ENCODE peak calls at places on chromosomes 11 and 22, in four cellular contexts. R is IMR-90, G is GM12878, J is endothelial cell of umbilical vein. H is an unnamed sample.

GRCh38 chr11:2862395-2862949 is 23.1 kb downstream of the CDKN1C start:
- DNase-seq in R (no peak), G (no peak), J (no peak), H (no peak)

GRCh38 chr11:76700177-76701100 is 29.9 kb upstream of the LRRC32 start:
- DNase-seq in R (peak), G (no peak), J (peak), H (peak)

GRCh38 chr11:47552581-47553416 is at the start of gene CELF1:
- DNase-seq in R (peak), G (peak), J (peak), H (peak)

GRCh38 chr11:45517171-45517770 is 148.2 kb downstream of the CHST1 start:
- DNase-seq in R (no peak), G (no peak), J (no peak), H (no peak)

GRCh38 chr11:12199231-12199948 is 89.0 kb downstream of the MICAL2 start:
- DNase-seq in R (no peak), G (no peak), J (peak), H (peak)

GRCh38 chr22:23251445-23252093 is 71.3 kb downstream of the BCR start:
- DNase-seq in R (peak), G (no peak), J (no peak), H (peak)

GRCh38 chr11:64132388-64132771 is 33.5 kb downstream of the MACROD1 start:
- DNase-seq in R (no peak), G (no peak), J (no peak), H (no peak)

GRCh38 chr11:44630511-44631210 is 65.2 kb downstream of the CD82 start:
- DNase-seq in R (no peak), G (no peak), J (no peak), H (no peak)

GRCh38 chr11:68780829-68781228 is 29.5 kb upstream of the TESMIN start:
- DNase-seq in R (no peak), G (no peak), J (peak), H (peak)

GRCh38 chr11:65571420-65571819 is 918 bp upstream of the FAM89B start:
- DNase-seq in R (no peak), G (no peak), J (no peak), H (no peak)

GRCh38 chr11:134939046-134939445 is 527.0 kb upstream of the B3GAT1 start:
- DNase-seq in R (no peak), G (no peak), J (peak), H (no peak)

GRCh38 chr22:30116362-30117117 is 36.3 kb downstream of the HORMAD2 start:
- DNase-seq in R (peak), G (no peak), J (no peak), H (no peak)

GRCh38 chr11:16606784-16607674 is 131.4 kb upstream of the C11orf58 start:
- DNase-seq in R (peak), G (no peak), J (no peak), H (peak)

GRCh38 chr22:39388261-39389011 is 11.1 kb upstream of the TAB1 start:
- DNase-seq in R (peak), G (no peak), J (peak), H (peak)

GRCh38 chr11:65067446-65067845 is 9.1 kb upstream of the NAALADL1 start:
- DNase-seq in R (no peak), G (no peak), J (no peak), H (no peak)

GRCh38 chr11:123231263-123231662 is 36.2 kb upstream of the CLMP start:
- DNase-seq in R (peak), G (no peak), J (no peak), H (no peak)

GRCh38 chr22:19179472-19180048 is 1.0 kb upstream of the SLC25A1 start:
- DNase-seq in R (peak), G (peak), J (peak), H (peak)

DNA sequence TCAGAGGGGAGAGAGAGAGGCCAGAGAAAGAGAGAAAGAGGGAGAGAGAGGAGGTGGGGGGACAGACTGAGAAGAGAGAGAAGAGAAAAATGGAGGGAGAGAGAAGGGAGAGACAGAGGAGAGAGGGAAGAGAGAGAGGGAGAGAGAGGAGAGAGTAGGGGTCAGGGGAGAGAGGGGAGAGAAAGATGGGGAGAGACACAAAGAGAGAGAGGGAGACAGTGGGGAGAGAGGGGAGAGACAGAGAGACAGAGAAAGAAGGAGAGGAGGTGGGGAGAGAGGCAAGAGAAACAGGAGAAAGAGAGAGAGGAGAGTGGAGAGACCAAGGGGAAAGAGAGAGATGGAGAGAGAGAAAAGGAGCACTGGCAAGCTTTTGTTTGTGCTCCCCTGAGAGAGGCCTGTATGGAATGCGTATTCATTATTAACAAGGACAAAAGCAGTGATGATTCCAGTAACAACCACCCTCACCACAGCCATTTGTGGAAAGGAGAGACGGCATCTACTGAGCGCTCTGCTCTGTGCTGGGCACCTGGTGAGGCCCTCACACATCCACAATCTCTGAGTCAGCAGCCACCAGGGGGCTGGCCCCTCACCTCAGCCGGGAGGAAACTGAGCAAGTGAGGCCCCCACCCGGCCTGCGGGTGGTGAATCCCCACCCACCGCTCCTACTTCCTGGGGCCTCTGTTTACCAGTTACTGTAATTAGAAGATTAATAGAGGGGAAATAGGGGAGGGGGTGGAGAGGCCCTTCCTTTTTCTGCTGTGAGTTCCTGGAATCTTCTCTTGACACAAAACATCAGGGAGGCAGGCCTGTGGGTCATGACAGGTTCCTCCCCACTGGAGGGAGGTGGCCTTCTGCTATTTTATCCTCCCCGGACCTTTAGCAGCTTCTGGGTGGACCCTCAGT is 14.7 kb upstream of the MIAT start:
- DNase-seq in R (no peak), G (no peak), J (no peak), H (peak)
- H3K4me2 ChIP-seq in R (no peak), G (peak), J (no peak), H (peak)

GRCh38 chr11:79471071-79471470 is 30.2 kb upstream of the TENM4 start:
- DNase-seq in R (no peak), G (no peak), J (no peak), H (no peak)

DNA sequence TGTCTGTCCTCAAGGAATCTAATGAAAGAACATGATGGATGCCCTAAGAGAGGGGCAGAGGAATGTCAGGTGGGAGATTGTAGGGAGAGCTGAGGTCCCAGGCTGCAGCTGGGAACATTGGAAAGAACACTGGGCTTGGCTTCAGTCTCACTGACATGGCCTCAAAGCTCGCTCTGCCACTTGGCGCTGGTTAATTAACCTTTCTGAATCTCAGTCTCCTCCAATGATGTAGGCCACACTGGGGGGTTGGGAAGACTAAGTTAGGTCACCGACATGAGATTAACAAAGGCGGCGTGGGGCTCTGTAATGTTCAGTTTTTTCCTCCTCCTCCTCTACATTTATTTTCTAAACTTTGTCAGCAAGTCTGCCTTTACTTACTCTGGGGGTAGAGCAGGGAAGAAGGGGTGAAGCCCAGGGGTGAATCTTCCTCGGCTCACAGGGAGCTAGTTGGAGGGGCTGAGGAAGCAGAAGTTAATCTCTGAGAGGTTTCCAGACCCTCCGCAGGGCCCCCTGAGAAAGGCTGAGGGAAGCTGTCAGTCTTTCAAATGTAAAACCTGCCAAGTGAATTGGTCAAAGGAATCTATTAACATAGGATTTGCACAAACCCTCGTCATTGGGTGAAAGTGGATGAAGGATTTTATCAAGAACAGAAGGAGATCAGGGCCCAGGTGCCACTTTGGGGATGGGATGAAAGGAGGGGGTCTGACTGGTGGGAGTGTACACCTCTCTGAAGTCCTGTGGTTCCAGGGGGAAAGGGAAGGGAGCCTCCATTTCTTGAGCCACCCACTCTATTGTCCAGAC is 32.1 kb upstream of the TENM4 start:
- DNase-seq in R (no peak), G (no peak), J (no peak), H (no peak)
- TF ChIP-seq FOS in R (no peak), G (no peak), J (no peak), H (no peak)

GRCh38 chr11:126007263-126007662 is 55.4 kb downstream of the CDON start:
- DNase-seq in R (peak), G (no peak), J (peak), H (peak)
- H3K4me2 ChIP-seq in R (no peak), G (no peak), J (no peak), H (no peak)

DNA sequence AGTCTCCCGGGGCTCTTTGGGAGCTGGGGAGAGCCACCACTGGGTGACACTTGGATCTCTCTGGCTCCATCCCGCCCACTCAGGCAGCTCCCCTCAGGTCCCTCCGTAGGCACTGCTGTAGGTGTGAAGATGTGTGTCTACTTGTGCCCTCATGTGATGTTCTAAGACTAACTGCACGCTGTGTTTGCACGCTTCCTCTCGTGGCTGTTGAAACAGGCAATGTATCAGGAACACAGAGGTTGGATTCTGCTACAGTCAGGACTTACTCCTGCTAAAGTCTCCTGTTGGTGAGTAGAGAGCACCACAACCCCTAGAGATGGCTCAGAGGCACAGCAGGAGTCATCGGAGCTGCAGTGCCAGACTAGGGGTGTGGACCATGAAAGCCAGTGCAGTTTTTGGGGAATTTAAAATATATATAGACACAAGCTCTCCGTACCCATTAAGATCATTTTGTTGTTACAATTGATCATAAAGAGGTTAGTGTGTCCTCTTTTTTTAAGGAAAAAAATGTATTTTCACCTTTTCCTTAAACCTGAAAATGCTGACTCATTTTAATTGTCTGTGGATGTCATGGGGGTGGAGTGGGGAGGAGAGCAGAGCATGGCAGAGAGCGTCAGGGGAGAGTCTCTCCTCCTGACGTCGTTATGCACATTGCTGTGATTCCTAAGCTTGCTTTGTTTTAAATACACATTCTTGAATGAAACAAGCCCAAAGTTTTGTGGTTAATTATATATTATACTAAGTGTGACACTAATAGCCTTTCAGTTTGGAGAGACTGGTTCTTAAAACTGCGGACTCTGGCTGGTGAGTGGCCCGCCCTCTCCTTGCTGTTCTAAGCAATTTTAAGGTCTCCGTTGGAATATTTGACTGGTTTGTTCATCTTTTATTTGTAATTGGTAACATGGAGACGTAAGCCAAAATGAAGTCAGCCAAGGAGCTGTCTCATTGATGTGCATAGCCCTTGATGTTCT is 16.2 kb upstream of the CTTN start:
- DNase-seq in R (peak), G (no peak), J (no peak), H (peak)
- TF ChIP-seq FOS in R (peak), G (no peak), J (no peak), H (no peak)